ENCODE peak calls at places on chromosomes 3 and 15, in four cellular contexts. One of them, this sample, is unnamed.

GRCh38 chr3:150925751-150926201 is 20.5 kb upstream of the MINDY4B start:
- DNase-seq in fibroblast of the aortic adventitia: no peak
- DNase-seq in mesothelial cell of epicardium: no peak
- DNase-seq in mammary epithelial cell: peak
- DNase-seq in this sample: peak

GRCh38 chr15:41926184-41927056 is 32.6 kb upstream of the SPTBN5 start:
- DNase-seq in mammary epithelial cell: no peak
- DNase-seq in mesothelial cell of epicardium: no peak
- DNase-seq in fibroblast of the aortic adventitia: peak
- DNase-seq in this sample: no peak

GRCh38 chr3:128226794-128227399 is 73.6 kb downstream of the EEFSEC start:
- DNase-seq in fibroblast of the aortic adventitia: peak
- DNase-seq in mammary epithelial cell: peak
- DNase-seq in mesothelial cell of epicardium: peak
- DNase-seq in this sample: no peak

GRCh38 chr3:52080830-52081719 is 24.7 kb upstream of the DUSP7 start:
- DNase-seq in mammary epithelial cell: no peak
- DNase-seq in mesothelial cell of epicardium: no peak
- DNase-seq in fibroblast of the aortic adventitia: no peak
- DNase-seq in this sample: no peak

GRCh38 chr3:102533784-102534183 is 99.0 kb downstream of the ZPLD1 start:
- DNase-seq in mammary epithelial cell: no peak
- DNase-seq in fibroblast of the aortic adventitia: no peak
- DNase-seq in mesothelial cell of epicardium: no peak
- DNase-seq in this sample: no peak

GRCh38 chr15:71109890-71110289 is 5.4 kb upstream of the THSD4 start:
- DNase-seq in mammary epithelial cell: no peak
- DNase-seq in fibroblast of the aortic adventitia: no peak
- DNase-seq in mesothelial cell of epicardium: no peak
- DNase-seq in this sample: no peak

GRCh38 chr3:188863999-188864406 is 307.8 kb upstream of the TPRG1 start:
- DNase-seq in mesothelial cell of epicardium: no peak
- DNase-seq in fibroblast of the aortic adventitia: peak
- DNase-seq in mammary epithelial cell: no peak
- DNase-seq in this sample: no peak

GRCh38 chr15:62360286-62360685 is 195.2 kb upstream of the C2CD4B start:
- DNase-seq in fibroblast of the aortic adventitia: no peak
- DNase-seq in mammary epithelial cell: no peak
- DNase-seq in mesothelial cell of epicardium: no peak
- DNase-seq in this sample: no peak

GRCh38 chr15:67917636-67918035 is 77.8 kb upstream of the RNU6-1 start:
- DNase-seq in fibroblast of the aortic adventitia: peak
- DNase-seq in mesothelial cell of epicardium: peak
- DNase-seq in mammary epithelial cell: no peak
- DNase-seq in this sample: no peak

GRCh38 chr3:101561630-101562328 is at the start of gene TRMT10C:
- DNase-seq in fibroblast of the aortic adventitia: peak
- DNase-seq in mesothelial cell of epicardium: peak
- DNase-seq in mammary epithelial cell: peak
- DNase-seq in this sample: peak

GRCh38 chr3:64047214-64047613 is 23.9 kb upstream of the PSMD6 start:
- DNase-seq in fibroblast of the aortic adventitia: no peak
- DNase-seq in mesothelial cell of epicardium: no peak
- DNase-seq in mammary epithelial cell: no peak
- DNase-seq in this sample: no peak

DNA sequence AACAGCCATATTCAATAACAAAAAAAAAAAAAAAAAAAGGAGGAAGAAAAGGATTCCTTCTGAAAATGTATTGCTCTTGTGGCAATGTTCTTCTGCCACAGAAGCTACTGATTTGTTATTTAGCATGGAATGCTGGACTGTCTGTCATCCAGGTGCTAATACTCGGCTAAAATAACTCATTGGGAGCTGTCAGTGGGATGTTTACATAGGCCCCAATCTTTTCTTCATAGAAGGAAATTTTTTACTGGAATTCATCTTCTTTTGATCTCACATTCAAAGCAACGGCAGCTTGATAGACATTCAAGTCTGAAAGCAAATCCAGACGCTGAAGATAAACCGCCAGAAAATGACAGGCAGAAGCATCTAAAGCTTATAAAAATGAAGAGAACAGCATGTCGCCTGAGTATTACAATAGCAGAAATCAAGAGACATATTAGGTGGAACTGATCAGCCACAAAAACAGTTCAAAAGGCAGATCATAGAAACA is 452.1 kb downstream of the FOXP1 start:
- DNase-seq in mesothelial cell of epicardium: no peak
- DNase-seq in mammary epithelial cell: no peak
- DNase-seq in fibroblast of the aortic adventitia: no peak
- DNase-seq in this sample: no peak
- TF ChIP-seq CTCF in mesothelial cell of epicardium: no peak
- TF ChIP-seq CTCF in mammary epithelial cell: no peak
- TF ChIP-seq CTCF in fibroblast of the aortic adventitia: no peak
- TF ChIP-seq CTCF in this sample: no peak

GRCh38 chr3:12954891-12955650 is 113.7 kb upstream of the RPL32 start:
- DNase-seq in mesothelial cell of epicardium: no peak
- DNase-seq in fibroblast of the aortic adventitia: peak
- DNase-seq in mammary epithelial cell: peak
- DNase-seq in this sample: no peak
- TF ChIP-seq CTCF in mesothelial cell of epicardium: no peak
- TF ChIP-seq CTCF in fibroblast of the aortic adventitia: no peak
- TF ChIP-seq CTCF in mammary epithelial cell: no peak
- TF ChIP-seq CTCF in this sample: no peak

GRCh38 chr15:25784141-25784540 is 79.0 kb downstream of the ATP10A start:
- DNase-seq in mammary epithelial cell: no peak
- DNase-seq in mesothelial cell of epicardium: no peak
- DNase-seq in fibroblast of the aortic adventitia: peak
- DNase-seq in this sample: no peak

GRCh38 chr15:25785643-25786029 is 77.5 kb downstream of the ATP10A start:
- DNase-seq in fibroblast of the aortic adventitia: no peak
- DNase-seq in mammary epithelial cell: no peak
- DNase-seq in mesothelial cell of epicardium: no peak
- DNase-seq in this sample: no peak

GRCh38 chr15:25783134-25783533 is 80.0 kb downstream of the ATP10A start:
- DNase-seq in mammary epithelial cell: no peak
- DNase-seq in fibroblast of the aortic adventitia: no peak
- DNase-seq in mesothelial cell of epicardium: no peak
- DNase-seq in this sample: no peak

GRCh38 chr15:25784876-25785642 is 78.1 kb downstream of the ATP10A start:
- DNase-seq in mesothelial cell of epicardium: no peak
- DNase-seq in mammary epithelial cell: no peak
- DNase-seq in fibroblast of the aortic adventitia: peak
- DNase-seq in this sample: no peak

DNA sequence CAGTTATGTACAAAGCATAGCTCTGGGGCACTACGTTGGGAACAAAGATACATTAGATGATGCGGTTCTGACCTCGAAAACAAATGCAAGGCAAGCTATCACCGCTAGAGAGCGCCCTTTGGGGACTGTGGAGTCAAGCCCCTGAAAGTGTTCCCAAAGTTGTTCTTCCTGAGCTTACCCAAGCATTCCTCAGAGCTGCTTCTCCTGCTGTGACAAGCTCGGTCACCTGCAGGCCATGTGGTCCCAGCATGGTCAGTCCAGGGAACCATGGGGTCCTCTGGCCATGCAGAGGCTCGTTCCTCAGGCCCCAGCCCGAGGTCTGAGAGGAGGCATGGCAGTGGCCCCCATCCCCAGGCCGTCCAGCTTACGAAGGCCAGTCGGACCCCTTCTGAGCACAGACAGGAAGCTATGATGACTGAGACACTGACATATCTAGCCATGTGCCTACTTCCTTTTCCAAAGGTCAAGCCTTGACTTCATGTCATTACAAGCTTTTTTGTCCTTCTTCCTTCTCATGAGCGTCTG is 79.5 kb downstream of the ATP10A start:
- DNase-seq in mammary epithelial cell: no peak
- DNase-seq in fibroblast of the aortic adventitia: peak
- DNase-seq in mesothelial cell of epicardium: no peak
- DNase-seq in this sample: no peak
- TF ChIP-seq CTCF in mammary epithelial cell: no peak
- TF ChIP-seq CTCF in fibroblast of the aortic adventitia: peak
- TF ChIP-seq CTCF in mesothelial cell of epicardium: peak
- TF ChIP-seq CTCF in this sample: peak

DNA sequence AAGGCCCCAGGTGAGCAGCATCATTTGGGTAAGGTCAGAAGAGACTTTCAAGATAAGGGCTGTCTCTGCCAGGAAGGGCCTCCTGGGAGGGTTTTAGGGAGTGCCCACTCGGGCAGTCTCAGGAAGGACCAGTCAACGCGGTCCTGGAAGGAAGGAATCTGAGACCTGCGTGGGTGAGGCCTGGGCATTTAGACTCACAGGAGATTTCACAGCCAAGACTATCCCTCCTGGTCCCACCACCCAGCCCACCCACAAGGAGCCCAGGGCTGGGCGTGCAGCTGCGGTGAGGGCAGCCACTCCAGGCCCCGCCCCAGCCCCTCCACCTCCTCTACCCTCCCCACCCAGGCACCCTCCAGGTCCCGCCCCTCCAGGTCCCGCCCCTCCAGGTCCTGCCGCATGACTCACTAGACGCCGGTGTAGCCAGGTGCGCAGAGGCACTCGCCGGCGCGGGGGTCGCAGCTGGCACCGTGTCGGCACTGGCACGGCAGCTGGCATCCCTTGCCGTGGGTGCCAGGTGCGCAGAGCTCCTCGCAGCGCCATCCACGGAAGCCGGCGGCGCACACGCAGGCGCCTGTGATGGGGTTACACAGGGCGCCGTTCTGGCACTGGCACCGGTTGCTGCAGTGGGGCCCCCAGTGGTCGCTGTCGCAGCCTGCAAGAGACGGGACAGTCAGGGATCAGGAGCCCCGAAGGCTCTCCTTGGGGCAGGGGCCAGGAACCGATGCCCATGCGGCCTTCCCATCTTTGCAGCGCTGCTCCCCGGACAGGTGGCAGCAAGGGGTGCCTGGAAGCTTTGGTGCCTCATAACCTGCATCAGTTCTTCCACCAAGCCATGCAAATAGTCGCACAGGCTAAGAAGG is 112.8 kb downstream of the RAB11A start:
- DNase-seq in mammary epithelial cell: peak
- DNase-seq in mesothelial cell of epicardium: peak
- DNase-seq in fibroblast of the aortic adventitia: no peak
- DNase-seq in this sample: no peak
- TF ChIP-seq CTCF in mammary epithelial cell: no peak
- TF ChIP-seq CTCF in mesothelial cell of epicardium: no peak
- TF ChIP-seq CTCF in fibroblast of the aortic adventitia: no peak
- TF ChIP-seq CTCF in this sample: peak

GRCh38 chr3:184748219-184749135 is 36.6 kb upstream of the MAGEF1 start:
- DNase-seq in mesothelial cell of epicardium: no peak
- DNase-seq in mammary epithelial cell: peak
- DNase-seq in fibroblast of the aortic adventitia: peak
- DNase-seq in this sample: no peak
- TF ChIP-seq CTCF in mesothelial cell of epicardium: peak
- TF ChIP-seq CTCF in mammary epithelial cell: peak
- TF ChIP-seq CTCF in fibroblast of the aortic adventitia: peak
- TF ChIP-seq CTCF in this sample: no peak

DNA sequence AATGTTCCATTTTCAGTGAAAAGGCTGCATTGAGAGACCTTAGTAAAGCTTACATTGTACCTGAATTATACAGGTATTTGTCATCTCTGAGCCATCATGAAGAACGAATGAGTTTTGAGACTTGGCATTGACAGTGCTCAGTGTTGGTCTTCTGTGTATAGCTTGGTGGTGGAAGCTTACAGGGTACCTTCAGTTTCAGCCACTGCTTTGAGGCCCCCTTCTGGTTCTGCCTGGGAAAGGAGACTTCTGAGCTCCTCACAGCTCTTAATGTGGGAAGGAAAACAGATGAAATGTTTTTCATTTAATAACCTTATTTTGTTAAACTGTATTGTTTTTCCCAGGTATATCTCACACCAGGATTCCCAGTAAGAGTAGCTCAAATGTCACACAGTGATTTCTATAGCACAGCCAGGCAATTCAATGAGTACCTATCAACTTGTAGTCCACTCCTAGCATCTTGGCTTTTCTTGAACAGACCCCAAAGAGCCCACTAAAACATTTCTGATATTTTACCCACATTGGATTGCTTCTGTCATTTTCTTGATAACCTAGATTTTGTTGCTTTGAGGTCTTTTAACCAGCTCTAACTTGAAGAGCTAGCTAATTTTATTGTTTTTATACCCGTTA is 5.6 kb downstream of the SERPINI1 start:
- DNase-seq in mesothelial cell of epicardium: no peak
- DNase-seq in mammary epithelial cell: peak
- DNase-seq in fibroblast of the aortic adventitia: peak
- DNase-seq in this sample: no peak
- TF ChIP-seq CTCF in mesothelial cell of epicardium: no peak
- TF ChIP-seq CTCF in mammary epithelial cell: peak
- TF ChIP-seq CTCF in fibroblast of the aortic adventitia: peak
- TF ChIP-seq CTCF in this sample: no peak